ENCODE peak calls at places on chromosomes 16 and 17, in six cellular contexts. G, K, A, C, L and I are unnamed samples. For H3K36me3 and H3K27me3, the result is how much of the 10 kb centered on the place peaks cover.

GRCh38 chr16:83792391-83792790 is 15.4 kb upstream of the HSBP1 start:
- DNase-seq in G (no peak), K (no peak), A (no peak), C (no peak), L (no peak), I (no peak)

GRCh38 chr17:77319211-77320031 is 178.7 kb downstream of the SEC14L1 start:
- DNase-seq in G (peak), K (no peak), A (peak), C (peak), L (peak), I (peak)

GRCh38 chr16:56817056-56817455 is 48.0 kb upstream of the SLC12A3 start:
- DNase-seq in G (no peak), K (no peak), A (no peak), C (no peak), L (no peak), I (no peak)

GRCh38 chr17:75088902-75089417 is 1.2 kb downstream of the SLC16A5 start:
- DNase-seq in G (peak), K (no peak), A (no peak), C (no peak), L (no peak), I (peak)

GRCh38 chr17:67027031-67027628 is 17.2 kb upstream of the CACNG1 start:
- DNase-seq in G (peak), K (no peak), A (no peak), C (no peak), L (no peak), I (no peak)

GRCh38 chr17:64459284-64459747 is 10.4 kb downstream of the MILR1 start:
- DNase-seq in G (peak), K (no peak), A (no peak), C (no peak), L (no peak), I (no peak)

GRCh38 chr17:46771601-46772012 is 46.9 kb downstream of the WNT3 start:
- DNase-seq in G (peak), K (peak), A (no peak), C (no peak), L (no peak), I (no peak)

GRCh38 chr16:71930013-71930563 is 34.8 kb downstream of the IST1 start:
- DNase-seq in G (peak), K (no peak), A (no peak), C (no peak), L (no peak), I (no peak)

GRCh38 chr17:69525920-69526841 is 111.7 kb downstream of the MAP2K6 start:
- DNase-seq in G (peak), K (peak), A (no peak), C (no peak), L (no peak), I (no peak)

GRCh38 chr16:68365167-68365817 is 54.5 kb downstream of the PRMT7 start:
- DNase-seq in G (no peak), K (no peak), A (no peak), C (no peak), L (no peak), I (no peak)

GRCh38 chr17:794876-795275 is 12.7 kb downstream of the MRM3 start:
- DNase-seq in G (peak), K (peak), A (peak), C (peak), L (no peak), I (peak)

GRCh38 chr17:50768348-50768761 is 1.0 kb upstream of the ANKRD40CL start:
- DNase-seq in G (peak), K (peak), A (no peak), C (no peak), L (no peak), I (peak)

GRCh38 chr16:10989494-10989893 is 45.1 kb downstream of the CLEC16A start:
- DNase-seq in G (no peak), K (no peak), A (no peak), C (no peak), L (no peak), I (no peak)

GRCh38 chr16:30397056-30397455 is 1.8 kb downstream of the ZNF48 start:
- DNase-seq in G (no peak), K (no peak), A (no peak), C (no peak), L (no peak), I (no peak)
- H3K27ac ChIP-seq in G (no peak), K (no peak), A (no peak), C (no peak), L (no peak), I (no peak)

GRCh38 chr17:13751485-13751793 is 149.7 kb upstream of the HS3ST3A1 start:
- DNase-seq in G (no peak), K (no peak), A (no peak), C (no peak), L (no peak), I (no peak)
- H3K36me3 ChIP-seq in G (under half), K (under half), A (under half), C (under half), L (under half), I (under half)

DNA sequence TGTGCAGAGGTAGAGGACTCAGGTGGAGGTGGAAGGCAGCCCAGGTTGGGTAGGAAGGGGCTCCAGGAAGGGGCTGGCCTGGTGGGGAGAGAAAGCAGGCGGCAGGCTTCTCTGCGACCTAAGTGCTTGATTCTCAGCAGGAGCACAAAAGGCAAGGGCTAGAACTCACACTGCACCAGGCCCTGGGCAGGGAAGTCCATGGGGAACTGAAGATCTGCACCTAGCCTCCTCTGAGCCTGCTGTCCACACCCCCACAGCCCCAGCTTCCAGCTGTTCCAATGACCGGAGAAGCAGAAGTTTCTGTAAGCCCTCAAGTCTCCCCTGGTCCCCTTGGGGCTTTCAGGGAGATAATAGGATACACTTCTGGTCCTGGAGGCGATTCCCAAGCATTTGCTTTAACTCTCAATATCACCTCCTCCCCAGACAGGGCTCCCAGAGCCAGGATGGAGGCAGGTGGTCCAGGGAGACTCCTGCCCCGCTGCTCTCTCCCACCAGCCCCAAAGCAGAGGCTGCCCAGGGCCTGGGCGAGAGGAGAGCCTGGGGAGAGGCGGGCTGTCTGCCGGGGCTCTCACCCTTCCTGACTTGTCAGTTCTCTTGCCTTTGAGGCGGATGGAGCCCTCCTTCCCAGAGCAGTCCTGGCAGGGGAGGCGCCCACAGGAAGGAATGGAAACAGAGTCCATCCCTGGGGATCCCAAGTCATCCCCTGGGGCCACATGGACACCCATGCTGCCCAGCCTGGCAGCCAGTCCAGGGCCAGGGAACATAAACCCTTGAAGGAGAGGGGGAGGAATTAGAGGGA is 126.1 kb downstream of the RBFOX3 start:
- DNase-seq in G (no peak), K (no peak), A (no peak), C (no peak), L (no peak), I (no peak)
- H3K27me3 ChIP-seq in G (half or more), K (under half), A (under half), C (under half), L (under half), I (half or more)

GRCh38 chr16:53626816-53627215 is 76.8 kb downstream of the RPGRIP1L start:
- DNase-seq in G (no peak), K (no peak), A (no peak), C (no peak), L (no peak), I (no peak)
- H3K27ac ChIP-seq in G (no peak), K (no peak), A (no peak), C (no peak), L (no peak), I (no peak)

GRCh38 chr17:80878876-80879722 is 112.5 kb upstream of the CHMP6 start:
- DNase-seq in G (no peak), K (peak), A (no peak), C (no peak), L (no peak), I (peak)
- H3K36me3 ChIP-seq in G (under half), K (under half), A (under half), C (under half), L (under half), I (under half)